ENCODE peak calls at places on chromosomes 6 and 20, in six cellular contexts. H is GM23248, K is neural progenitor cell, F is HCT116, A is MM.1S, O is SK-N-SH. Q is an unnamed sample.

GRCh38 chr6:52900536-52900935 is 9.0 kb downstream of the GSTA3 start:
- DNase-seq in O (no peak), K (no peak), A (no peak), H (peak), F (no peak), Q (peak)

GRCh38 chr20:53940883-53941546 is 129.4 kb downstream of the BCAS1 start:
- DNase-seq in H (peak), O (no peak), F (no peak), A (peak), K (peak), Q (peak)

GRCh38 chr6:166202321-166202733 is 34.7 kb upstream of the TBXT start:
- DNase-seq in F (no peak), A (peak), K (no peak), O (no peak), H (no peak), Q (no peak)

GRCh38 chr6:72941751-72942150 is 283.5 kb downstream of the KHDC1L start:
- DNase-seq in A (no peak), O (no peak), H (no peak), K (no peak), F (no peak), Q (peak)

GRCh38 chr20:23514848-23515247 is 23.9 kb downstream of the CST8 start:
- DNase-seq in F (no peak), K (no peak), H (no peak), O (no peak), A (no peak), Q (no peak)

GRCh38 chr6:136647363-136647763 is 97.1 kb upstream of the MAP7 start:
- DNase-seq in O (no peak), A (no peak), K (no peak), F (no peak), H (peak), Q (no peak)

GRCh38 chr6:130600880-130601341 is 226.3 kb upstream of the SMLR1 start:
- DNase-seq in O (no peak), F (no peak), H (peak), A (no peak), K (no peak), Q (peak)

GRCh38 chr6:34602318-34603111 is 46.4 kb upstream of the SPDEF start:
- DNase-seq in H (no peak), O (no peak), F (no peak), A (no peak), K (no peak), Q (peak)

GRCh38 chr20:3751664-3752385 is 15.7 kb downstream of the ADISSP start:
- DNase-seq in O (peak), F (no peak), H (no peak), A (no peak), K (peak), Q (no peak)

GRCh38 chr6:78749326-78749725 is 118.0 kb upstream of the IRAK1BP1 start:
- DNase-seq in H (peak), O (no peak), K (no peak), F (no peak), A (no peak), Q (peak)

GRCh38 chr20:18055261-18055660 is 2.5 kb downstream of the OVOL2 start:
- DNase-seq in K (no peak), O (no peak), H (no peak), A (peak), F (no peak), Q (no peak)

GRCh38 chr6:38450717-38451116 is 189.0 kb downstream of the BTBD9 start:
- DNase-seq in O (no peak), K (no peak), F (no peak), H (no peak), A (no peak), Q (no peak)

GRCh38 chr6:138099832-138100231 is 7.4 kb downstream of the PERP start:
- DNase-seq in A (no peak), H (peak), O (no peak), K (no peak), F (no peak), Q (peak)

DNA sequence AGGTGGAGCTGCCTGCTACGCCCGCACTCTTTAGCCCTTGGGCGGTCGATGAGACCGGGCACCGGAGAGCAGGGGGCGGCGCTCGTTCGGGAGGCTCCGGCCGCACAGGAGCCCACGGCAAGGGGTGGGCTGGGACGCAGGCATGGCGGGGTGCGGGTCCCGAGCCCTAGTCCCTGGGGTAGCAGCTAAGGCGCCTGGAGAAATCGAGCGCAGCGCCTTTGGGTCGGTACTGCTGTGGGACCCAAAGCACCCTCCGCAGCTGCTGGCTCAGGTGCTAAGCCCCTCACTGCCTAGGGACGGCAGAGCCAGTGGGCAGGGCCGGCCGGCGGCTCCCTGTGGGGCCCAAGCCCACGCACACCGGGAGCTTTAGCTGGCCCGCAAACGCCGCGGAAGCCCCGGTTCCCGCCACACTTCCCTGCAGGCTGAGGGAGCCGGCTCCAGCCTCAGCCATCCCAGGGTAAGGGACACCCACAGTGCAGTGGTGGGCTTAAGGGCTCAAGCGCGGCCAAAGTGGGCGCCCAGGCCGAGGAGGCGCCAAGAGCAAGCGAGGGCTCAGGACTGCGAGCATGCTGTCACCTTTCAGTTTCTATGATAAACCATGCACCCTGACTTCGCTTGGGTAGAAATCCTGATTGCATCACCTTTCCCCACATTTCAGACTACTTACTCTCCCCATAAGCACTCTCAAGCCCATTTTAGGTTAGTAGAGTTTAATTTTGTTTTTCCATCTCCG is 52.0 kb downstream of the MYLIP start:
- DNase-seq in O (no peak), F (no peak), K (no peak), A (no peak), H (no peak), Q (no peak)
- H3K4me2 ChIP-seq in O (no peak), F (no peak), K (no peak), A (no peak), H (no peak), Q (no peak)

DNA sequence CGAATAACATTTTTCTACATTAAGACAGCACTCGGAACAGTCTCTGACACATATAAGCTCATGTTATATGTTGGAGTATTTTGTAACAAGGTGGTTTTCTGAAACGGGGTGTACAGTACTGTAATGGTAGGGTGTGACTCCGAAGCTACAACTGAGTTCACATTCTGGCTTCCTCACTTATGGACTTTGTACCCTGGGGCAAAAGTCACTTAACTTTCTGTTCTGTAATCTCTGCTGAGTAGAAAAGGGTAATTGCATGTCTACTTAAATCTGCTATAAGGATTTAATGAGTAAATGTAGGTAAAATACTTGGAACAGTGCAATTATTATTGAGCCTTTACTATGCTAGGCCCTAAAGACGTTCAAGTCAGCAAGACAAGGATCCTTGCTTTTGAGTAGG is 4.7 kb upstream of the LTV1 start:
- DNase-seq in O (no peak), F (no peak), K (no peak), H (no peak), A (no peak), Q (no peak)
- TF ChIP-seq EZH2phosphoT487 in O (no peak), F (no peak), K (no peak), H (no peak), A (no peak), Q (no peak)

GRCh38 chr6:36742146-36742545 is 44.5 kb downstream of the RAB44 start:
- DNase-seq in O (no peak), F (no peak), A (no peak), H (no peak), K (no peak), Q (no peak)
- H3K9ac ChIP-seq in O (no peak), F (no peak), A (no peak), H (no peak), K (no peak), Q (no peak)

DNA sequence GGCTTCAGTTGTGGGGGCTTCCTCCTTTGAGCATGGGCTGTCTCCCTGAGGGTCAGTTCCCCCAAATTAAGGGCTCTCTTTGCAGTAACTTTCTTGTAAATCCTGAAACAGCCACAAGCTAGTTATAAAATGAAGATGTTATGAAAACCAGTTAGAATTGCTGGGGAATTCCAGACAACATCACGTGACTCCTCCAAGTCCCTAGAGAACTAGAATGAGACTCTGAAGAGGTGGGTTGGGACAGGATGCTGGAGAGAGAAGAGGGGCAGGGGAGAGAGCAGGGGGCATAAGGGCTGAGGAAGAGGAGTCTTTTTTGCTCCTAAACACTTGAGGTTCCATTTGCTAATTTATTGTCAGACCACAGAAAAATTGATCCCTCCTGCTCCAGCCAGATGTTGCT is 380.3 kb downstream of the DHX35 start:
- DNase-seq in O (no peak), F (no peak), A (peak), H (no peak), K (no peak), Q (no peak)
- H3K4me2 ChIP-seq in O (no peak), F (no peak), A (no peak), H (no peak), K (no peak), Q (no peak)

DNA sequence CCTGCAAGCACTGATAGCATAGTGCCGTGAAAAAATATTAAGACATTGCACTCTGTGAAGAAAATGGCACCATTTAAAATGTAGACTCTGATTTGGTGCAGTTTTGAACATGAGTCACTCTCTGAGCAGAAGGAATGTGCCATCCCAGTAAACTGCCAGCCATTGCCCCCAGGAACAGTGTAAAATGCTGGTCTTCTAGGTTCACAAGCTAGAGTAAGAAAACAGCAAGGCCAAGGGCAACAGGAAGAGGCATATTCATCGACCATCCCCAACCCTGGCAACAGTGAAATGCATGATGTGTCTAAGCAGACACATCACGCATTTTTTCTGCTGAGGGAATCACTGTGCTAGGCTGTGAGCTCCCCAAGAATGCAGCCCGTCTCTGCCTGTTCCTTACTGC is 163.2 kb upstream of the RIN2 start:
- DNase-seq in F (no peak), H (no peak), A (no peak), O (no peak), K (no peak), Q (no peak)
- TF ChIP-seq EZH2phosphoT487 in F (no peak), H (no peak), A (no peak), O (no peak), K (no peak), Q (no peak)

GRCh38 chr6:43825187-43826115 is 55.4 kb downstream of the VEGFA start:
- DNase-seq in H (no peak), O (no peak), A (no peak), F (no peak), K (no peak), Q (no peak)

GRCh38 chr6:43823879-43824740 is 54.1 kb downstream of the VEGFA start:
- DNase-seq in A (no peak), K (no peak), H (no peak), F (no peak), O (no peak), Q (no peak)

GRCh38 chr6:43826739-43827138 is 56.7 kb downstream of the VEGFA start:
- DNase-seq in H (no peak), K (no peak), O (no peak), F (no peak), A (no peak), Q (no peak)

GRCh38 chr6:43823390-43823789 is 53.4 kb downstream of the VEGFA start:
- DNase-seq in H (no peak), F (no peak), O (no peak), A (no peak), K (no peak), Q (no peak)

GRCh38 chr6:43824741-43825064 is 54.7 kb downstream of the VEGFA start:
- DNase-seq in A (no peak), O (no peak), F (no peak), K (no peak), H (no peak), Q (no peak)
- H3K9ac ChIP-seq in A (no peak), O (no peak), F (no peak), K (no peak), H (no peak), Q (no peak)

Q was measured in PC-3.